ENCODE peak calls at places on chromosomes 5 and 9, in seven cellular contexts. D, E, C, L, J, B and Z are unnamed samples.

GRCh38 chr5:97365173-97365845 is 182.3 kb upstream of the RIOK2 start:
- DNase-seq in C (no peak), L (no peak), B (no peak), E (no peak), J (no peak), D (no peak), Z (no peak)

GRCh38 chr9:135165003-135165711 is 77.7 kb downstream of the OLFM1 start:
- DNase-seq in C (no peak), E (no peak), J (no peak), L (no peak), B (no peak), D (no peak), Z (no peak)

GRCh38 chr5:150656191-150657132 is 4.6 kb upstream of the MYOZ3 start:
- DNase-seq in E (peak), D (peak), B (peak), C (peak), J (no peak), L (no peak), Z (peak)

GRCh38 chr5:51684794-51685355 is 301.6 kb downstream of the ISL1 start:
- DNase-seq in E (peak), L (no peak), D (no peak), C (no peak), B (no peak), J (no peak), Z (no peak)

GRCh38 chr5:27702339-27702820 is 664.0 kb upstream of the CDH9 start:
- DNase-seq in L (no peak), D (no peak), B (no peak), C (no peak), E (no peak), J (no peak), Z (no peak)

GRCh38 chr9:97468658-97469448 is 32.6 kb upstream of the TMOD1 start:
- DNase-seq in B (peak), E (peak), J (peak), D (peak), C (no peak), L (peak), Z (peak)

GRCh38 chr9:107918749-107919148 is 429.2 kb upstream of the KLF4 start:
- DNase-seq in J (no peak), B (no peak), L (no peak), E (no peak), D (no peak), C (no peak), Z (no peak)

GRCh38 chr9:135512904-135513303 is 8.3 kb upstream of the LCN1 start:
- DNase-seq in D (peak), J (no peak), E (no peak), B (no peak), L (peak), C (no peak), Z (no peak)

GRCh38 chr9:88628114-88628513 is 93.1 kb downstream of the NXNL2 start:
- DNase-seq in D (no peak), C (no peak), J (no peak), E (no peak), L (no peak), B (no peak), Z (no peak)

DNA sequence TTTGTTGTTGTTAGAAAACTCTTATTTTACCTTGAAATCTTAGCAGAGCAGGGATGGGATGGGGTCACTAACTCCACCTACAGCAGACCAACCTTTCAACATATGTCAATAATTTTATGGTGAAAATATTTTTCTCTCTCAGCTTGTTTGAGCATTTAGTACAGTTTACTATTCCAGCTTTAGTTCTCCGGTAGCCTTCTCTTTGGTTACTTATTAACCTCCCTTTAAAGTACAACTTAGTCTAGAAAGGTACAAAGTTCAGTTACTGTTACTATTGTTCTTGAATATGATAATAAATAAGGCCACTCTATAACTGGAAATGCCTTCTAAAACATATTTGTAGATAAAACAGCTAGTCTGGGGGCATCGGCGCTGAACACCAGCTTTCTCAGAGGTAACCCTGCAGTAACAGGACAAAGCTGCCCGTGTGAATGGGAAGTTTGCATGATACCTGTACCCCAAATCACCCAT is 233.3 kb downstream of the PCSK1 start:
- DNase-seq in C (no peak), J (no peak), E (no peak), D (no peak), B (no peak), L (no peak), Z (no peak)
- TF ChIP-seq POLR2A in C (no peak), J (no peak), E (no peak), D (no peak), B (no peak), L (no peak), Z (no peak)

DNA sequence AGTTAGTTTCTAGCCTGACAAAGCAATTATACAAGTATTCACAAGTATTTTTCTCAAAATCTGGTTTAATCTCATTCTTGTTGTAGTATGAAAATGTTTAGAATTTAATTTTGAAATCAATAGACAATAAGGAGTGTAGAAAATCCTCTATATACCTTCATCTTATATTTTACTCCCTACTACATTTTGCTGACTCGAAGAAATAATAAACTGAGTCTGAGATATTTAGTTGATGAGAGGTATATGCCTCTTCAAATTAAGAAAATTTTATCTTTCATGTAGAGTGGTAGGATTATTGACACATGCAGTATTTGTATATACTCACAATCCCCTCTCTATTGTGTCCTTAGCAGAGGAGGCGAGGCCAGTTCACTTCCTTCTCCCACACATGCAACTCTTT is 477.7 kb downstream of the MAN2A1 start:
- DNase-seq in C (no peak), B (no peak), J (no peak), D (no peak), L (no peak), E (no peak), Z (no peak)
- TF ChIP-seq POLR2A in C (no peak), B (no peak), J (no peak), D (no peak), L (no peak), E (no peak), Z (no peak)

DNA sequence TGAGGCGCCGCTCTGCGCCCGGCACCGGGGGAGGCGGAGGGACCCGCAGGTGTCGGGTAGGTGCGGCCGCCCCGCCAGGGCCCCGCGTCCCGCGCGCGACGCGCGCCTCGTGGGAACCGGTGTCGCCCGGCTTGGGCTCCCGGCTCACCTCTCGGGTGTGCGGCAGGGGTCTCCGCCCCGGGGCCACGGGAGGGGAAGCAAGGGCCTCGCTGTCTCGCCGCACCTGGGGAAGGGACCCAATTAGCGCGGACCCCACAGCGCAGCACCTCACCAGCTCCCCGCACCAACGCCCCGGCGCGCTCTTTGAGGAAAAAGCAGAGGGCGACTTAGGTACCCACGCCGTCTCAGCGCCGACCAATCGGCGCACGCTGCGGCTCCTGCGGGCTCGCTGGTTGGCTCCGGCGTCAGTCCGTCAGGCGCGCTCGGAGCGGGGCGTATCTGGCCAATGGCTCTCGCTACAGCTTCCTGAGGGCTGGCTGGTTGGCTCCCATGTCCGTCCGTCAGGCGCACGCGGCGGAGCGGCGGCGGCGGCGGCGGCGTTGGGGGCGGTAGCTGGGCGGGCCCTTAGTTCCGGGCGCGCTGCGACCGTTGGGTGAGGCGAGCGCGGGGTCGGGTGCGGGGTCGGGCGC is at the start of gene TRAF2:
- DNase-seq in C (peak), L (peak), E (peak), B (peak), D (peak), J (peak), Z (peak)
- TF ChIP-seq POLR2A in C (peak), L (no peak), E (peak), B (no peak), D (no peak), J (no peak), Z (peak)

DNA sequence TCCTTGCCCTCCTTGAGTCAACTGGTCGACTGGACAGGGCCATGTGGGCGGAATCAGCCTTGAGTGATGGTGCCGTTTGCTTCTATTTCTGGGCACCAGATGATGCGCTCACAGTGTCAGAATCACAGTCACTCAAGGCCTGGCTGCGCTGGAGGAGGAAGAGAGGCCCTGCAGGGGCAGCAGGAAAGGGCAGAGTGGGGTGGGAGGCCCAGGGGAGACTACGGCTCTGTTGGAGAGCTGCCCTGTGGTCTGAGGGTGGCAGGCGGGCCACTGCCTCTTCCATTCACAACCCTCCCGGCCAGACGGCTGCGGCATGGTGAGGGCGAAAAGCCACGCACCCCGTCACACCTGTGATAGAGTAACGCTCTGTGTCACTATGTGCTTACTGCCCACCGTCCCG is 9.8 kb downstream of the PLPP7 start:
- DNase-seq in D (no peak), B (peak), J (no peak), L (no peak), C (no peak), E (no peak), Z (no peak)
- TF ChIP-seq POLR2A in D (no peak), B (no peak), J (no peak), L (no peak), C (no peak), E (no peak), Z (no peak)

GRCh38 chr5:133025804-133026663 is at the start of gene ZCCHC10:
- DNase-seq in B (peak), L (peak), J (peak), D (peak), C (peak), E (peak), Z (peak)
- TF ChIP-seq POLR2A in B (no peak), L (peak), J (peak), D (peak), C (peak), E (peak), Z (peak)

DNA sequence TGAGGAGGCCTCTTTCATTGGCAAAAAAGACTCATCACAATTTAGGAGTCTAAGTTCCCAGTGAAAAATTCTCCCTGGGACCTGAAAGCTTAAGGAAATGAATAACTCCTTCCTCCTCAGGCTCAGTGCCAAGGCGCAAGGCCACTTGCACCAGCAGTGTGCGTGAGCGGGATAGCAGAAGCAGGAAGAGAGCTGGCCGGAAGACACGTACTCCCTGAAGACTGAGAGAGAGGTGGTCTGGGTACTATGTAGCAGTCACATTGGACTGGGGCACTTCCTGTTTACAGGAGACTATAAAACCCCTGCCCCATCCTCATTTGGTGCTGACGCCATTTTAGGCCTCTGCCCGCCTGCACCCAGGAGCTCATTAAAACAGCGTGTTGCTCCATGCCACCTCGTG is 66.3 kb upstream of the IL33 start:
- DNase-seq in C (no peak), E (peak), D (no peak), B (peak), L (no peak), J (no peak), Z (no peak)
- TF ChIP-seq POLR2A in C (no peak), E (peak), D (no peak), B (no peak), L (no peak), J (no peak), Z (no peak)

GRCh38 chr9:25461416-25461815 is 216.8 kb downstream of the TUSC1 start:
- DNase-seq in C (no peak), D (no peak), J (no peak), B (no peak), E (no peak), L (no peak), Z (no peak)
- TF ChIP-seq POLR2A in C (no peak), D (no peak), J (no peak), B (no peak), E (no peak), L (no peak), Z (no peak)

GRCh38 chr9:35079426-35080341 is at the start of gene FANCG:
- DNase-seq in C (peak), D (peak), E (peak), J (peak), B (peak), L (peak), Z (peak)
- TF ChIP-seq POLR2A in C (peak), D (peak), E (peak), J (no peak), B (no peak), L (no peak), Z (peak)

GRCh38 chr5:172861461-172861860 is 27.4 kb downstream of the ERGIC1 start:
- DNase-seq in E (no peak), L (no peak), C (no peak), D (no peak), J (no peak), B (no peak), Z (no peak)

GRCh38 chr5:172858990-172859811 is 25.1 kb downstream of the ERGIC1 start:
- DNase-seq in E (peak), L (peak), B (peak), D (no peak), J (no peak), C (no peak), Z (no peak)

GRCh38 chr5:172862165-172862801 is 28.2 kb downstream of the ERGIC1 start:
- DNase-seq in B (no peak), L (peak), E (peak), J (no peak), C (no peak), D (no peak), Z (no peak)

GRCh38 chr5:172859966-172860365 is 25.9 kb downstream of the ERGIC1 start:
- DNase-seq in J (no peak), C (no peak), L (no peak), E (no peak), B (no peak), D (no peak), Z (no peak)

GRCh38 chr5:172860520-172861443 is 26.7 kb downstream of the ERGIC1 start:
- DNase-seq in J (peak), L (peak), C (peak), D (peak), E (peak), B (peak), Z (no peak)
- TF ChIP-seq POLR2A in J (no peak), L (no peak), C (no peak), D (no peak), E (peak), B (no peak), Z (no peak)